ENCODE peak calls at places on chromosomes 12 and 14, in five cellular contexts. One of them, this sample, is unnamed. For H3K27me3, the result is how much of the 10 kb centered on the place peaks cover.

GRCh38 chr12:77957034-77957433 is 126.3 kb downstream of the NAV3 start:
- DNase-seq in left ventricle myocardium inferior: no peak
- DNase-seq in AG04450: no peak
- DNase-seq in breast epithelium: no peak
- DNase-seq in heart right ventricle: no peak
- DNase-seq in this sample: no peak

GRCh38 chr12:57518920-57519757 is 1.2 kb downstream of the DDIT3 start:
- DNase-seq in left ventricle myocardium inferior: no peak
- DNase-seq in AG04450: no peak
- DNase-seq in breast epithelium: peak
- DNase-seq in heart right ventricle: no peak
- DNase-seq in this sample: peak

GRCh38 chr12:131865196-131865875 is 29.1 kb upstream of the ULK1 start:
- DNase-seq in left ventricle myocardium inferior: no peak
- DNase-seq in AG04450: no peak
- DNase-seq in breast epithelium: no peak
- DNase-seq in heart right ventricle: no peak
- DNase-seq in this sample: no peak

GRCh38 chr12:51621155-51621922 is 30.3 kb downstream of the SCN8A start:
- DNase-seq in left ventricle myocardium inferior: no peak
- DNase-seq in AG04450: no peak
- DNase-seq in breast epithelium: no peak
- DNase-seq in heart right ventricle: no peak
- DNase-seq in this sample: no peak

GRCh38 chr12:47878293-47878917 is 26.4 kb downstream of the VDR start:
- DNase-seq in left ventricle myocardium inferior: no peak
- DNase-seq in AG04450: no peak
- DNase-seq in breast epithelium: peak
- DNase-seq in heart right ventricle: no peak
- DNase-seq in this sample: no peak

GRCh38 chr14:97266653-97267052 is 469.5 kb downstream of the VRK1 start:
- DNase-seq in left ventricle myocardium inferior: no peak
- DNase-seq in AG04450: no peak
- DNase-seq in breast epithelium: no peak
- DNase-seq in heart right ventricle: no peak
- DNase-seq in this sample: no peak

GRCh38 chr12:54220092-54220557 is 31.3 kb upstream of the SMUG1 start:
- DNase-seq in left ventricle myocardium inferior: peak
- DNase-seq in AG04450: peak
- DNase-seq in breast epithelium: peak
- DNase-seq in heart right ventricle: peak
- DNase-seq in this sample: peak

GRCh38 chr14:74638066-74638465 is 26.0 kb upstream of the LTBP2 start:
- DNase-seq in left ventricle myocardium inferior: no peak
- DNase-seq in AG04450: no peak
- DNase-seq in breast epithelium: no peak
- DNase-seq in heart right ventricle: no peak
- DNase-seq in this sample: no peak

GRCh38 chr12:132445884-132446471 is 44.0 kb upstream of the FBRSL1 start:
- DNase-seq in left ventricle myocardium inferior: peak
- DNase-seq in AG04450: peak
- DNase-seq in breast epithelium: peak
- DNase-seq in heart right ventricle: no peak
- DNase-seq in this sample: peak

DNA sequence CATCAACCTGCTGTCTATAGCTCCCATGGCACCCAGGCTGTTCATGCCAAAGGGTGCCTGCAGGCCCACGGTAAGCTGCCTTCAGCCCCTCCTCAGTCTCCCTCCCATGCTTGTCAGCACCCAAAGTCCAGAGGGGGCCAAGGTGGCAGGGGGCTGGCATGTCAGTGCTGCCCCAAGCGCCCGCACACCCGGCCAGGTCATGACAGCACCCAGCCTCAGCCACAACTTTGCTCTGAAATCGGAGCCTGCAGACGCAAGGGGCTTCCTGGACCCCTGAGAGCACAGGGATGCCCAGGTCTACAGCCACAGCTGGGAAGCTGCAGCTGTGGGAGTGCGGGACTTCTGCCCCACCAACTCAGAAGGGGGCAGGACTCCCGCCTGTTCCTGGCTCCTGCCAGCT is 28.5 kb upstream of the PAPLN start:
- DNase-seq in left ventricle myocardium inferior: no peak
- DNase-seq in AG04450: no peak
- DNase-seq in breast epithelium: no peak
- DNase-seq in heart right ventricle: no peak
- DNase-seq in this sample: no peak
- H3K4me3 ChIP-seq in left ventricle myocardium inferior: no peak
- H3K4me3 ChIP-seq in AG04450: no peak
- H3K4me3 ChIP-seq in breast epithelium: no peak
- H3K4me3 ChIP-seq in heart right ventricle: no peak
- H3K4me3 ChIP-seq in this sample: no peak

GRCh38 chr12:107436376-107436775 is 249.2 kb upstream of the PWP1 start:
- DNase-seq in left ventricle myocardium inferior: no peak
- DNase-seq in AG04450: peak
- DNase-seq in breast epithelium: no peak
- DNase-seq in heart right ventricle: no peak
- DNase-seq in this sample: no peak

GRCh38 chr12:107437954-107438353 is 247.6 kb upstream of the PWP1 start:
- DNase-seq in left ventricle myocardium inferior: no peak
- DNase-seq in AG04450: no peak
- DNase-seq in breast epithelium: no peak
- DNase-seq in heart right ventricle: no peak
- DNase-seq in this sample: no peak

GRCh38 chr12:107435520-107435919 is 250.1 kb upstream of the PWP1 start:
- DNase-seq in left ventricle myocardium inferior: no peak
- DNase-seq in AG04450: no peak
- DNase-seq in breast epithelium: no peak
- DNase-seq in heart right ventricle: no peak
- DNase-seq in this sample: no peak

GRCh38 chr12:107436836-107437235 is 248.8 kb upstream of the PWP1 start:
- DNase-seq in left ventricle myocardium inferior: no peak
- DNase-seq in AG04450: no peak
- DNase-seq in breast epithelium: no peak
- DNase-seq in heart right ventricle: no peak
- DNase-seq in this sample: no peak

GRCh38 chr12:107435072-107435471 is 250.5 kb upstream of the PWP1 start:
- DNase-seq in left ventricle myocardium inferior: no peak
- DNase-seq in AG04450: no peak
- DNase-seq in breast epithelium: no peak
- DNase-seq in heart right ventricle: no peak
- DNase-seq in this sample: no peak
- H3K27me3 ChIP-seq in left ventricle myocardium inferior: under half
- H3K27me3 ChIP-seq in AG04450: under half
- H3K27me3 ChIP-seq in breast epithelium: under half
- H3K27me3 ChIP-seq in heart right ventricle: under half
- H3K27me3 ChIP-seq in this sample: under half

DNA sequence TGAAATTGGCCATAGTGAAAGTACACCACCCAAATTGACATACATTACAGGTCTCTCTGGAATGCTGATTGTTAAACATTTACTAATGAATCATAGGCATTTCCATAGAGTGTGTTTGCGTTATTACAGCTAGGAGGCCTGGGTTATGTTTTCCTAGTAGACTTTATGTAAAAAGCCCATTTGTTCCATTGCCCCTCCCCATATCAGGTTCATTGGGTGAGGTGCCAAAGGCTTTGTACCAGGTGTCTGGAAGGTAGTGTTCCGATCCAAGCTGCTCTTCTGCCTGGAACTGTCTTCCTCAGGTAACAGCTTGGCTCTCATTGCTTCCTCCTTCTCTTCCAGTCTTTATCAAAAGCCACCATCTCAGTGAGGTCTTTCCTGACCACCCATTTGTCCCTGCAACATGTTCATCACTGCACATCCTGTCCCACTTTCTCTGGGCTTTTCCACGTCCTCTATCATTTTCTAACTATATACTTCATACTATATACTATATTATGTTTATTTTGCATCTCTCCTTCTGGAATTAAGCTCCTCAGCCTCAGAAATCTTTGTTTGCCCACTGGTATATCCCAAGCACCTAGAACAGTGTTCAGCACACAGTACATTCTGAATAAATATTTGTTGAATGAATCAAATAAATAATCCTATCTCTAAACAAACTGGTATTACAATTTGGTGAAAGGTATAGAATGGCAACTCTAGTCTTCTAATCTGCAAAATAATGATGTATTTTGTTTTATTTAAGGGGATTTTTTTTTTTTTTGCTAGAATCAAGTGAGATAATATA is 252.3 kb downstream of the KTN1 start:
- DNase-seq in left ventricle myocardium inferior: no peak
- DNase-seq in AG04450: peak
- DNase-seq in breast epithelium: no peak
- DNase-seq in heart right ventricle: no peak
- DNase-seq in this sample: no peak
- H3K4me3 ChIP-seq in left ventricle myocardium inferior: no peak
- H3K4me3 ChIP-seq in AG04450: no peak
- H3K4me3 ChIP-seq in breast epithelium: no peak
- H3K4me3 ChIP-seq in heart right ventricle: no peak
- H3K4me3 ChIP-seq in this sample: no peak

GRCh38 chr14:104425171-104425681 is 154.3 kb upstream of the C14orf180 start:
- DNase-seq in left ventricle myocardium inferior: no peak
- DNase-seq in AG04450: no peak
- DNase-seq in breast epithelium: no peak
- DNase-seq in heart right ventricle: no peak
- DNase-seq in this sample: no peak
- H3K27me3 ChIP-seq in left ventricle myocardium inferior: under half
- H3K27me3 ChIP-seq in AG04450: under half
- H3K27me3 ChIP-seq in breast epithelium: under half
- H3K27me3 ChIP-seq in heart right ventricle: under half
- H3K27me3 ChIP-seq in this sample: under half

This sample was measured in ovary.